ENCODE peak calls at places on chromosomes 16 and 17, in seven cellular contexts. F is fibroblast of the aortic adventitia, R is fibroblast of lung, U is AG09309, L is lung, V is A673, E is GM12864. M is an unnamed sample.

GRCh38 chr16:8080817-8081216 is 509.5 kb downstream of the TMEM114 start:
- DNase-seq in F (no peak), R (no peak), U (no peak), L (no peak), V (no peak), E (no peak), M (no peak)

GRCh38 chr17:7222972-7223292 is 3.2 kb downstream of the ACADVL start:
- DNase-seq in F (no peak), R (no peak), U (no peak), L (no peak), V (no peak), E (no peak), M (no peak)

GRCh38 chr17:78291944-78292910 is 60.8 kb downstream of the TMEM235 start:
- DNase-seq in F (no peak), R (no peak), U (no peak), L (no peak), V (no peak), E (no peak), M (no peak)

GRCh38 chr16:31200821-31201510 is 1.6 kb downstream of the PYCARD start:
- DNase-seq in F (no peak), R (peak; percentile 39), U (no peak), L (no peak), V (no peak), E (no peak), M (no peak)

GRCh38 chr17:19647697-19648474 is 665 bp upstream of the ALDH3A2 start:
- DNase-seq in F (peak; percentile 73), R (peak; percentile 68), U (peak; percentile 37), L (peak; percentile 72), V (peak; percentile 74), E (no peak), M (peak; percentile 76)

GRCh38 chr16:20906225-20906870 is 5.8 kb downstream of the LYRM1 start:
- DNase-seq in F (peak; percentile 97), R (peak; percentile 93), U (peak; percentile 78), L (no peak), V (peak; percentile 15), E (no peak), M (peak; percentile 88)

GRCh38 chr17:76561799-76562268 is 22.0 kb downstream of the PRCD start:
- DNase-seq in F (peak; percentile 46), R (no peak), U (no peak), L (no peak), V (no peak), E (no peak), M (peak; percentile 23)

GRCh38 chr17:65195716-65196115 is 58.5 kb downstream of the RGS9 start:
- DNase-seq in F (no peak), R (no peak), U (no peak), L (no peak), V (no peak), E (no peak), M (no peak)

GRCh38 chr16:22161401-22161800 is 905 bp upstream of the SDR42E2 start:
- DNase-seq in F (no peak), R (no peak), U (no peak), L (no peak), V (no peak), E (no peak), M (no peak)

GRCh38 chr16:51763072-51763658 is 612.1 kb upstream of the SALL1 start:
- DNase-seq in F (no peak), R (no peak), U (no peak), L (no peak), V (peak; percentile 52), E (no peak), M (peak; percentile 4)

GRCh38 chr16:27302126-27302525 is 11.6 kb upstream of the IL4R start:
- DNase-seq in F (no peak), R (no peak), U (no peak), L (no peak), V (no peak), E (no peak), M (no peak)

GRCh38 chr16:85759631-85760419 is 8.9 kb upstream of the C16orf74 start:
- DNase-seq in F (no peak), R (no peak), U (no peak), L (no peak), V (no peak), E (no peak), M (no peak)
- TF ChIP-seq CTCF in F (peak; percentile 35), R (peak; percentile 17), U (peak; percentile 44), L (no peak), V (peak; percentile 57), E (peak; percentile 80), M (peak; percentile 41)

GRCh38 chr16:85168732-85169256 is 56.5 kb upstream of the CIBAR2 start:
- DNase-seq in F (peak; percentile 55), R (peak; percentile 61), U (no peak), L (no peak), V (peak; percentile 84), E (no peak), M (no peak)
- H3K4me3 ChIP-seq in F (no peak overlapping the region), R (peak overlapping the region; percentile 10), U (peak overlapping the region; percentile 13), L (no peak overlapping the region), V (peak overlapping the region; percentile 43), E (no peak overlapping the region), M (peak overlapping the region; percentile 17)

DNA sequence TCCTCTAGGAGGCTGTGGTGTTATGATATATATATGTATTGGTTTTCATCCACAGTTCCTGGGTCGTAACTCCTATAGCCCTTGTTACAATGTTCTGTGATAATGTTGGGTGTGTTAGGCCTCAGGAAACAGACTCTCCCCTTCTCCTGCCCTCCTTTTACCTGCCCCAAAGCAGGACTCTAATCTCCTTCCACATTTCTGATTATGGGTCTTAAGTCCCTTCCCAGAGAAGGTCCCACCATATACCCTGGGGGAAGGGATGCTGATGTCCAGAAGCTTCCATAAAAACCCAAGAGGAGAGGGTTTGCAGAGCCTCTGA is 450 bp upstream of the C1QBP start:
- DNase-seq in F (no peak), R (no peak), U (no peak), L (no peak), V (no peak), E (no peak), M (no peak)
- TF ChIP-seq CTCF in F (no peak), R (no peak), U (no peak), L (no peak), V (peak; percentile 20), E (no peak), M (no peak)

DNA sequence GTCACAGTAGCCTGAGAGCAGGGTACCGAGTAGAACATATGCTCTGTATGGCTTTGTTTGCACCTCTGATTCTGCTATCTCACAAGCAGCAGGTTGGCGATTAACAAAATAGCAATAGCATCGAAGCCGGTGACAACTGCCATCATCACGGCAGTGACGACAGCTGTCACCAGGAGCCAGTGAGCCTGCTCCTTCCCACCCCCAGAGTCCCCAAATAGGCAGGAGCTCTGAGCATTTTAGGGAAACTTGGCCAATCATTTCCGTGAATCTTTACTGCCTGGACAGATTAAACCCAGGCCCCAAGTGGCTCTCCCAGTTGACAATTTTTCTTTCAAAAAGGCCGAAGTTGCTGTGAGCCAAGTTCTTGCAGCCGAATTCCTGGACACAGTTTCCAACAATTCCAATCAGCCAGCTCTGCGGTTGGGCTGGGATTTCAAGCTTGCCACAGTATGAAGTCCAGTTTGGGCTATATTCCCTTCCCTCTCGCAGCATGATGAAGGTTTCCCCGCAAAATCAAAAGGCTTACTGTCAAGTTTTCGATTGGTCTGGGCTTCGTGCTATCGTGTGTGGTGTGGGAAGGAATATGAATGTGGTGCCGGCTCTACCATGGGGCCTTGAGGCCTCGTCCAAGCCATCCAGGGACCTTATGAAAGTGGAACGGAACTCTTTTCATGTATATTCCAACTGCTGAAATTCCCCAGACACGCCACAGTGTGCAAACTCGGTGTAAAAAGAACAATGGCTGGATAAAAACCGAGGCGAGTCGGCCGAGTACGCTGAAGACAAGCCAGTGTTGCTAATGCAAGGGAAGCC is 186.6 kb downstream of the C16orf78 start:
- DNase-seq in F (peak; percentile 89), R (peak; percentile 18), U (peak; percentile 11), L (no peak), V (no peak), E (no peak), M (peak; percentile 69)
- H3K4me3 ChIP-seq in F (peak overlapping the region; percentile 17), R (no peak overlapping the region), U (no peak overlapping the region), L (no peak overlapping the region), V (no peak overlapping the region), E (no peak overlapping the region), M (no peak overlapping the region)

DNA sequence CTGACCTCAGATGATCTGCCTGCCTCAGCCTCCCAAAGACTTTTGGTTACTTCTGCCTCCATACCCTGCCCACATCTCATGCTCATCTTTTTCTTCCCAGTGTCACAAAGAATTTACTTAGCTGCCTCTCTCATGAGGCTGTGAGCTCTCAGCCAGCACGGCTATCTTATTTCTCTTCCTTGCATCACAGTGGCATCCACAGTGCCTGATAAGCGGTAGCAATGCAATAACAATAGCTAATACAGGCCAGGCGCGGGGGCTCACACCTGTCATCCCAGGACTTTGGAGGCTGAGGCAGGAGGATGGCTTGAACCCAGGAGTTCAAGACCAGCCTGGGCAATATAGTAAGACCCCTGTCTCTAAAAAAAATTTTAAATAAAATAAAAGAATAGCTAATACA is 15.5 kb upstream of the MARVELD3 start:
- DNase-seq in F (peak; percentile 9), R (no peak), U (no peak), L (no peak), V (no peak), E (no peak), M (no peak)
- TF ChIP-seq CTCF in F (no peak), R (no peak), U (no peak), L (no peak), V (no peak), E (no peak), M (no peak)

GRCh38 chr16:54932737-54933254 is 2.1 kb downstream of the IRX5 start:
- DNase-seq in F (no peak), R (no peak), U (no peak), L (no peak), V (no peak), E (no peak), M (peak; percentile 26)

GRCh38 chr16:54936086-54936978 is 5.7 kb downstream of the IRX5 start:
- DNase-seq in F (peak; percentile 57), R (no peak), U (no peak), L (no peak), V (no peak), E (no peak), M (peak; percentile 54)

GRCh38 chr16:54933281-54934150 is 2.9 kb downstream of the IRX5 start:
- DNase-seq in F (no peak), R (no peak), U (no peak), L (no peak), V (no peak), E (no peak), M (peak; percentile 42)

GRCh38 chr16:54935411-54936085 is 4.9 kb downstream of the IRX5 start:
- DNase-seq in F (peak; percentile 31), R (no peak), U (no peak), L (no peak), V (no peak), E (no peak), M (peak; percentile 48)

GRCh38 chr16:54934536-54935410 is 4.1 kb downstream of the IRX5 start:
- DNase-seq in F (peak; percentile 10), R (no peak), U (peak; percentile 24), L (peak; percentile 66), V (no peak), E (no peak), M (peak; percentile 60)
- H3K4me3 ChIP-seq in F (peak overlapping the region; percentile 3), R (no peak overlapping the region), U (peak overlapping the region; percentile 48), L (peak overlapping the region; percentile 22), V (no peak overlapping the region), E (no peak overlapping the region), M (peak overlapping the region; percentile 20)

M was measured in astrocyte of the spinal cord.